ENCODE peak calls at places on chromosomes 7 and 10, in ten cellular contexts. I, A, X, T, E, J, D, Q, K and L are unnamed samples.

GRCh38 chr7:155562106-155562505 is 15.7 kb upstream of the CNPY1 start:
- DNase-seq in T (no peak), E (no peak), D (no peak), X (no peak), K (no peak), A (no peak), Q (no peak), I (no peak), J (no peak), L (no peak)

GRCh38 chr7:43785425-43785824 is 26.9 kb downstream of the BLVRA start:
- DNase-seq in Q (no peak), K (no peak), A (peak; percentile 31), J (no peak), T (no peak), X (no peak), D (peak; percentile 94), E (peak; percentile 52), I (no peak), L (peak; percentile 25)

GRCh38 chr7:79709574-79710409 is 256.3 kb upstream of the MAGI2 start:
- DNase-seq in K (no peak), D (peak; percentile 45), X (no peak), I (no peak), T (no peak), Q (no peak), J (no peak), E (no peak), A (no peak), L (no peak)

GRCh38 chr7:90262438-90262837 is 17.5 kb downstream of the CFAP69 start:
- DNase-seq in T (no peak), J (no peak), K (peak; percentile 23), I (no peak), D (peak; percentile 22), E (no peak), Q (no peak), X (no peak), A (no peak), L (no peak)

GRCh38 chr7:88167223-88167622 is 52.6 kb downstream of the SRI start:
- DNase-seq in E (no peak), Q (no peak), I (no peak), A (no peak), D (no peak), K (no peak), T (no peak), J (no peak), X (no peak), L (no peak)

GRCh38 chr10:19819419-19820033 is 3.3 kb downstream of the PLXDC2 start:
- DNase-seq in X (peak; percentile 27), D (peak; percentile 34), T (no peak), I (no peak), E (no peak), Q (no peak), K (peak; percentile 33), A (peak; percentile 25), J (no peak), L (no peak)

GRCh38 chr7:142371586-142372377 is 113.9 kb upstream of the PRSS58 start:
- DNase-seq in T (no peak), D (peak; percentile 21), I (no peak), J (no peak), X (no peak), K (no peak), E (no peak), A (no peak), Q (no peak), L (no peak)

GRCh38 chr10:127552446-127552845 is 3.3 kb downstream of the NPS start:
- DNase-seq in D (no peak), T (no peak), X (no peak), Q (no peak), E (no peak), I (no peak), A (no peak), K (no peak), J (no peak), L (no peak)

GRCh38 chr7:129947701-129948100 is 5.1 kb downstream of the UBE2H start:
- DNase-seq in J (no peak), K (no peak), E (no peak), A (no peak), I (no peak), D (peak; percentile 83), Q (no peak), X (no peak), T (no peak), L (no peak)

GRCh38 chr7:8228766-8229674 is 32.9 kb downstream of the ICA1 start:
- DNase-seq in T (no peak), D (no peak), J (no peak), Q (no peak), I (no peak), E (no peak), X (no peak), A (no peak), K (no peak), L (no peak)

DNA sequence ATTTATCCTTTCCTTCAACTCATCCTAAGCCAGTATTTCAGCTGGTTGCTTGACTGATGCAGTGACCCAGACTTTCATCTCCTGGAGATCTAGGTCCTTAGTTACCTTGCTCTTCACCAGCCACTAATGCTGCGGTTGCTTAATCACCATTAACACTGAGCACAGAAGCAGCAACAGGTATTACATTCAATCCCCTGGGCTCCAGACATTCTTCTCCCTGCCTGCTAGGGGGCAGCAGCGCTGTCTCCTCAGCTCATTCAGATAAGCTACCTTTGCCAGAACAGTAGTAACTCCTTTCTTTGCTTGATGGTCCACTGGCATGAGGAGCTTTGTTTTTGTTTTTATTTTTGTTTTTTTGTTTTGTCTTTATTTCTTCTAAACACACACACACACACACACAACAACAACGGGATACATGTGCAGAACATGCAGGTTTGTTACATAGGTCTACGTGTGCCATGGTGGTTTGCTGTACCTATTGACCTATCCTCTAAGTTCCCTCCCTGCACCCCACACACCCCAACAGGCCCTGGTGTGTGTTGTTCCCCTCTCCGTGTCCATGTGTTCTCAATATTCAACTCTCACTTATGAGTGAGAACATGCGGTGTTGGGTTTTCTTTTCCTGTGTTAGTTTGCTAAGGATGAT is 1043.2 kb upstream of the C7orf33 start:
- DNase-seq in T (peak; percentile 61), K (peak; percentile 11), X (peak; percentile 46), Q (no peak), J (no peak), I (peak; percentile 71), E (no peak), A (no peak), D (peak; percentile 4), L (no peak)
- TF ChIP-seq CTCF in T (peak; percentile 59), K (peak; percentile 71), X (peak; percentile 63), Q (no peak), J (no peak), I (peak; percentile 87), E (no peak), A (peak; percentile 38), D (no peak), L (peak; percentile 51)

DNA sequence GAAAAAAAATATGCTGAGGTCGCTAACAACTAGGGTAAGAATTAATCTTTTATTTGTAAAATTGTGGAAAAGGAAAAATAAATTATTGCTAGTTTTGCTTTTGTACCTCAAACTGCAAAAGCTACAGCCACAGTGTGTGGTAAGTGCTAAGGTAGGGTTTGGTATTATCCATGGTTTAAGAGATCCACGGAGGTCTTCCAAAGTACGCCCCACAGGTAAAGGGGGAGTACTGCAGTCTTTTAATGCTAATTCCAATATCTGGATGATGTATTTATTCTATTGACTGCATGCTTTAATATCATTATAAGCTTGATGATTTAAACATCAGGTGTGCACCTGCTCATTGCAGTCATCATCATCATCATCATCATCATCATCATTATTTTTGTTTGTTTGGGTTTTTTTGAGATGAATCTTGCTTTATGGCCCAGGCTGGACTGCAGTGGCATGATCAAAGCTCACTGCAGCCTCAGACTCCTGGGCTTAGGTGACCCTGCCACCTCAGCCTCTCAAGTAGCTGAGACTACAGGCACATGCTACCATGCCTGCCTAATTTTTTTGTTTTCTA is 38.4 kb upstream of the BMS1 start:
- DNase-seq in X (no peak), Q (no peak), J (no peak), A (no peak), K (no peak), E (no peak), D (no peak), T (no peak), I (no peak), L (no peak)
- TF ChIP-seq CTCF in X (no peak), Q (no peak), J (no peak), A (no peak), K (peak; percentile 43), E (no peak), D (no peak), T (no peak), I (peak; percentile 20), L (no peak)

DNA sequence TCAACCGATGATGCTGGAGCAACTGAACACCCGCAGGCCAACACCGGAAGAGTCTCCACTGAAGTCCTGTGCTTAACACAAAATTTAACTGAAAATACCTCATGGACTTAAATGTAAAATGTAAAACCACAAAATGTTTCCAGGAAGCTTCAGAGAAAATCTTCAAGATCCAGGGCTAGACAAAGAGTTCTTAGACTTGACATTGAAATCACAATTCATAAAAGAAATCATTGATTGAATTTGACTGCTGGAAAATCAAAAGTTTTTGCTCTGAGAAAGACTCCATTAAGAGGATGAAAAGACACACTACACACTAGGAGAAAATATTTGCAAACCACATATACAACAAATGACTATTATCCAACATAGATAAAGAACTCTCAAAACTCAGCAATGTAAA is 234.7 kb upstream of the PPP2R2D start:
- DNase-seq in D (no peak), J (no peak), A (no peak), X (no peak), K (no peak), I (no peak), Q (no peak), E (no peak), T (no peak), L (no peak)
- TF ChIP-seq CTCF in D (no peak), J (no peak), A (no peak), X (no peak), K (no peak), I (no peak), Q (no peak), E (no peak), T (no peak), L (no peak)

GRCh38 chr7:37921340-37921805 is 933 bp downstream of the EPDR1 start:
- DNase-seq in I (peak; percentile 68), J (no peak), Q (no peak), A (no peak), E (peak; percentile 67), X (peak; percentile 41), D (peak; percentile 56), K (no peak), T (peak; percentile 44), L (no peak)

GRCh38 chr7:37920305-37920618 is 178 bp upstream of the EPDR1 start:
- DNase-seq in K (no peak), D (no peak), X (no peak), T (no peak), A (no peak), I (no peak), E (no peak), J (no peak), Q (no peak), L (no peak)

GRCh38 chr7:37921876-37922275 is 1.4 kb downstream of the EPDR1 start:
- DNase-seq in J (no peak), K (no peak), T (no peak), X (no peak), D (no peak), A (no peak), I (no peak), E (no peak), Q (no peak), L (no peak)

GRCh38 chr7:37918526-37918925 is 1.9 kb upstream of the SFRP4 start:
- DNase-seq in Q (no peak), J (no peak), D (no peak), I (peak; percentile 54), E (no peak), T (peak; percentile 43), K (no peak), A (no peak), X (no peak), L (no peak)

GRCh38 chr7:37920619-37921339 is at the start of gene EPDR1:
- DNase-seq in X (peak; percentile 75), K (peak; percentile 5), A (no peak), Q (peak; percentile 20), T (peak; percentile 66), E (peak; percentile 71), I (peak; percentile 75), D (peak; percentile 38), J (peak; percentile 9), L (peak; percentile 84)
- TF ChIP-seq CTCF in X (peak; percentile 73), K (no peak), A (no peak), Q (no peak), T (no peak), E (peak; percentile 9), I (peak; percentile 43), D (no peak), J (no peak), L (no peak)